ENCODE peak calls at places on chromosomes 13 and 19, in ten cellular contexts. U is heart right ventricle; K is DMS79; Y is non-pigmented ciliary epithelial cell; X is H4; V is activated CD4-positive, alpha-beta memory T cell treated with anti-CD3 and anti-CD28 coated beads for 36 hours; D is nephron progenitor cell; B is CD8-positive, alpha-beta memory T cell; O is GM20000; I is endothelial cell of umbilical vein. M is an unnamed sample.

GRCh38 chr19:17539288-17540117 is 15.9 kb upstream of the COLGALT1 start:
- DNase-seq in U (peak), K (peak), Y (peak), X (peak), V (peak), D (peak), B (peak), O (peak), I (peak), M (peak)

GRCh38 chr19:33063356-33064116 is 1.2 kb downstream of the RHPN2 start:
- DNase-seq in U (peak), K (no peak), Y (no peak), X (no peak), V (no peak), D (peak), B (no peak), O (peak), I (no peak), M (no peak)

GRCh38 chr13:110610955-110611595 is 4.3 kb upstream of the NAXD start:
- DNase-seq in U (no peak), K (no peak), Y (no peak), X (peak), V (peak), D (no peak), B (no peak), O (peak), I (no peak), M (peak)

GRCh38 chr13:83709751-83710515 is 172.3 kb downstream of the SLITRK1 start:
- DNase-seq in U (no peak), K (no peak), Y (no peak), X (no peak), V (no peak), D (no peak), B (no peak), O (no peak), I (no peak), M (no peak)

GRCh38 chr13:59806801-59807200 is 356.9 kb downstream of the DIAPH3 start:
- DNase-seq in U (no peak), K (no peak), Y (no peak), X (no peak), V (no peak), D (no peak), B (no peak), O (no peak), I (no peak), M (no peak)

GRCh38 chr19:17026706-17027427 is at the start of gene CPAMD8:
- DNase-seq in U (peak), K (no peak), Y (no peak), X (no peak), V (no peak), D (peak), B (no peak), O (no peak), I (no peak), M (no peak)

GRCh38 chr13:112069727-112070300 is 2.9 kb downstream of the SOX1 start:
- DNase-seq in U (no peak), K (no peak), Y (no peak), X (no peak), V (no peak), D (peak), B (no peak), O (no peak), I (no peak), M (no peak)

GRCh38 chr19:367561-367960 is 23.0 kb upstream of the MIER2 start:
- DNase-seq in U (no peak), K (no peak), Y (no peak), X (no peak), V (no peak), D (no peak), B (no peak), O (no peak), I (no peak), M (no peak)

GRCh38 chr19:3479177-3479818 is 1.0 kb downstream of the SMIM24 start:
- DNase-seq in U (no peak), K (no peak), Y (no peak), X (no peak), V (peak), D (peak), B (peak), O (peak), I (no peak), M (peak)

GRCh38 chr13:111868716-111869115 is 198.2 kb upstream of the SOX1 start:
- DNase-seq in U (no peak), K (no peak), Y (no peak), X (no peak), V (no peak), D (no peak), B (no peak), O (no peak), I (no peak), M (no peak)

GRCh38 chr13:49399801-49400472 is 43.9 kb downstream of the CAB39L start:
- DNase-seq in U (no peak), K (no peak), Y (no peak), X (no peak), V (no peak), D (no peak), B (no peak), O (no peak), I (no peak), M (no peak)

GRCh38 chr19:32921624-32922023 is 50.1 kb downstream of the CEP89 start:
- DNase-seq in U (no peak), K (no peak), Y (no peak), X (no peak), V (peak), D (no peak), B (no peak), O (no peak), I (no peak), M (no peak)

GRCh38 chr19:14146789-14147216 is 10.4 kb upstream of the ASF1B start:
- DNase-seq in U (no peak), K (no peak), Y (peak), X (no peak), V (no peak), D (no peak), B (no peak), O (no peak), I (no peak), M (no peak)

M was measured in CD4-positive, CD25-positive, alpha-beta regulatory T cell.